ENCODE peak calls at places on chromosome 2, in four cellular contexts. A, K, U and H are unnamed samples.

GRCh38 chr2:202689459-202689858 is 54.7 kb downstream of the FAM117B start:
- DNase-seq in U (no peak), A (no peak), K (no peak), H (no peak)

GRCh38 chr2:233968556-233968955 is 51.4 kb downstream of the TRPM8 start:
- DNase-seq in K (no peak), A (no peak), U (no peak), H (no peak)

GRCh38 chr2:188114014-188114413 is 177.7 kb upstream of the GULP1 start:
- DNase-seq in K (no peak), A (no peak), U (no peak), H (no peak)

GRCh38 chr2:104853926-104854506 is at the start of gene POU3F3:
- DNase-seq in A (peak; percentile 21), K (peak; percentile 79), U (peak; percentile 35), H (peak; percentile 95)

GRCh38 chr2:23593396-23594078 is 208.6 kb downstream of the KLHL29 start:
- DNase-seq in U (no peak), K (no peak), A (no peak), H (no peak)

GRCh38 chr2:26298638-26299393 is 47.1 kb upstream of the SELENOI start:
- DNase-seq in K (peak; percentile 31), A (peak; percentile 39), U (no peak), H (peak; percentile 46)

GRCh38 chr2:28080911-28081310 is 190.4 kb downstream of the BABAM2 start:
- DNase-seq in U (no peak), A (no peak), K (no peak), H (peak; percentile 16)

GRCh38 chr2:64093341-64093740 is 50.9 kb downstream of the PELI1 start:
- DNase-seq in K (no peak), U (no peak), A (no peak), H (no peak)

GRCh38 chr2:110166246-110166645 is 38.6 kb downstream of the NPHP1 start:
- DNase-seq in K (no peak), U (no peak), A (no peak), H (no peak)

DNA sequence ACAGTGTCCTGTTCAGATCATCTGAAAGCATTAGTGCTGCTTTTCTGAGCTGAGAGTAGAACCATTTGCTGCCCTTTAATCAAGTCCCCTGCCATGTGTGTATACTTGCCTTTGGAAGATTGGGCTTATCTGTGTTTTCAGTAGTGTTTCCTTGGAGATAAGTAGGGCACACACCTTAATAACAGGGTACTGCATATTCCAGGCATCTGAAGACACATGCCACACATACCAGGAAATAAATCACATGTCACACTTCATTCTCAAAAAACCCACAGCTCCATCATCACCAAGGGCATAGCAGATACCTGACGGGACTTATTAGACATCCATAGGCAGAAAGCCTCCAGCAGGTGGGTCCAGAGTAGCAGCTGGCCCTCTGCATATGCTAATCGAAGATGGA is 157.4 kb downstream of the SOX11 start:
- DNase-seq in K (no peak), U (no peak), A (no peak), H (no peak)
- TF ChIP-seq CTCF in K (no peak), U (no peak), A (no peak), H (no peak)

DNA sequence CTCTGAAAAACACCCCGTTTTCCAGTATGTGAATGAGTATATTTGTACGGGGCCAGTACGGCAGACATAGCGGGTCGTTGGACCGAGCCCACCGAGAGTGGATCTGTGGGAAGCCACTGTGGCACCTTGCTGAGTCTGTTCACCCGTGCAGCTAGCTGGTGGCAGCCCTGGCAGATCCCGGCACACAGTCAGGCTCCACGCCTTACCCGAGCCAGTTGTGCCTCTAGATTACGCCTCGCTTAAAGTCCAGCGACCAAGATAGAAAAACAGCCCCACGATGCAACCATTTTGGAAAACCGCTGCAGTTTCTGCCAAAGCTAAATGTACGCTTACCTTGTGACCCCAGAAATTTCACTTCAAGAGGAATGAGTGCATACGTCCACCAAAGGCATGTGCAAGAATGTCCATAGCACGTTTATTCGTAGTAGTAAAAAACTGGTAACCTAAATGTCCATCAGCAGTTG is 458 bp upstream of the WDR33 start:
- DNase-seq in A (no peak), K (peak; percentile 17), U (peak; percentile 29), H (no peak)
- TF ChIP-seq CTCF in A (no peak), K (no peak), U (no peak), H (no peak)

GRCh38 chr2:177106212-177106611 is 106.4 kb upstream of the HNRNPA3 start:
- DNase-seq in K (no peak), U (peak; percentile 13), A (no peak), H (no peak)
- TF ChIP-seq CTCF in K (peak; percentile 27), U (no peak), A (no peak), H (no peak)

GRCh38 chr2:119384971-119385370 is 18.2 kb downstream of the DBI start:
- DNase-seq in K (no peak), A (no peak), U (no peak), H (no peak)

GRCh38 chr2:119385465-119385864 is 18.7 kb downstream of the DBI start:
- DNase-seq in A (no peak), K (no peak), U (no peak), H (no peak)

GRCh38 chr2:119383410-119384140 is 16.8 kb downstream of the DBI start:
- DNase-seq in K (no peak), A (peak; percentile 41), U (no peak), H (no peak)

GRCh38 chr2:119389615-119390306 is 23.0 kb downstream of the DBI start:
- DNase-seq in U (no peak), A (peak; percentile 70), K (no peak), H (peak; percentile 56)

DNA sequence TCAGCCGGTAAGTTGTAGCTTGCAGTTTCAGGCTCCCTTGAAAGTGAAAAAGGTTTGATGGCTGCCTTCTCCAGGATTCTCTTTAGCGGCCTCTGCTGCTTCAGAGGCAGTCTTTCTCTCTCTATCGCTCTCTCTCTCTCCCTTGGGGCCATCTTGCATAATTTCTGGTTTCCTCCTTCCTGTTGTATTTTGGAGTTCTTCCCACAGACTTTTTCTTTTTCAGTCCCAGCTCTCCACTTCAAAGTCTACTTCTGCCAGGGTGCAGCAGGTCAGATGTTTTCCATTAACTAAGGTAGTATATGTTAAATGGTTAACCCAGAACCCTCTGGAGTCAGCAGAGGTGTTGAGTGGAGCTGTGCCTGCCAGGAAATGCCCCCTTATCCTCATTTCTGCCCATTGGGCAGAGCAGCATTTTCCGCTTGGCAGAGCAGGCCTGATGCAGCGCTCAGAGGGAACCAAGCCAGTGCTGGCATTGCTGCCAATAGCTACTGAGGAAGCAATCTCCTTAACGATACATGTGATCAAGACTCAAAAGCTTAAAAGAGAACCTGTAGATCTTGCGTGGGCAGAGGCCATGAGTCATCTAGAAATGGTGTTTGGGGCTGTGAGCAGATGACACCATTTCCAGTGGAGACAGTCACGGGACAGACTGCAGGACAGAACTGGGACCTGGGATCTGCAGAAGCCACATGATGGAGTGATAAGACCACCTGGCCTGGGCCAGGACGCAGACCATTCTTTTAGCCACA is 20.8 kb downstream of the DBI start:
- DNase-seq in A (peak; percentile 71), U (no peak), K (peak; percentile 66), H (peak; percentile 42)
- TF ChIP-seq CTCF in A (peak; percentile 11), U (no peak), K (peak; percentile 33), H (no peak)

GRCh38 chr2:179124282-179124681 is 74.3 kb upstream of the CCDC141 start:
- DNase-seq in U (no peak), K (no peak), A (no peak), H (no peak)
- TF ChIP-seq CTCF in U (no peak), K (no peak), A (no peak), H (no peak)

DNA sequence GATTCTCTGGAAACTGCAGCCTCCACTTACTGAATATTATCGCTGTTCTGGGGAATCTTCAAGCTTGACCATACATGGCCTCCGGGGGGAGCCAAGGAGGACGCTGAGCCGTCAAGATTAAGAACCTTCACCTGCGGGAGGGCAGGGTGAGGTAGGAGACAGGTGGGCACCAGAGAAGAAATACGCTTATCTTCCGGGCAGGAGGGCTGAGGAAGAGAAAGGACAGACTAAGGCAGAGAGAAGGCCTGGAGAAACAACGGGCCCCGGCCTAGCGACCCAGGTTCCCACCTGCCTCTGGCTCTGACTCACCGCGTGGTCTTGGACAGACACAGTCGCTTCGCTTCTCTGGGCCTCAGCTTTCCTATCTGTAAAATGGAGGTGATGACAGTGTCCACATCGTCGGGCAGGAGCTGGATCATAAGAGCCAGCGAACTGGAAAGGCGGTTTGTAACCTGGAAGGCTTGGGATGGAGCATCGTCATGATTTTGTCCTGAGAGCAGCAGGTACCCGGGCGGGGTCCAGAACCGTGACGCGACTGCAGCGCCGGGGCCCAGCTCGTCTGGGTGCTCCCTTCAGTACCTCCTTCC is 659 bp downstream of the ZNF142 start:
- DNase-seq in U (peak; percentile 72), A (no peak), K (peak; percentile 73), H (peak; percentile 57)
- TF ChIP-seq CTCF in U (peak; percentile 59), A (peak; percentile 26), K (peak; percentile 70), H (peak; percentile 13)

DNA sequence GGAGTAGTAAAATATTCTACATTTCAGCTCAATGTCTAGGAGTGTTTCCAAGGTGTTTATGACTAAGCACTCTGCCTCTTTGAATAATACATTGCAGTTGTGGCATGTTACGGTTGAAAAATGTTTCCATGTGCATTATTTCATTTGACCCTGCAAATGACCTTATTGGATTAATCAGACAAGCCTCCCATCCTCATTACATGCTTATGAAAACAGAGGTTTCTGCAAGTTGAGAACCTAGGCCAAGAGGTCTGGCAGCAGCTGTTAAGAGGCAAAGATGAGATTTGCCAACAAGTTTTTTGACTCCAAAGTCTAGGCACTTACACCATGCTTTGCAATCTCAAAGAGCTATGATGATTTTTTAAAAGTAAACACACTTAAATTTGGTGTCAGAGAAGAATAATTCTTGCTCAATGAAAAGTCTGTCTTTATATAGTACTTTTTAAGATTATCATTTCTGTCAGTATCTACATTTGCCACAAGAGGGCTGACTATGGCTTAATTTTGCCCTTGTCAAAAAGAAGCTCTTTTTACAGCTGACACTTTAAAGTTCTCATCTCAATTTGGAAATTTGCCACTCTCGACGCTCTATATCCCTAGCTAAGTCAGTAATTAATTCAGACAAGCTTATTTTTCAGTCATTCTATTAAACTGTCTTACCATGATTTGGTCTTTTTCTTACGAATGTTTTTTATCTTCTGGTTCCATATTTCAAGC is 260.6 kb downstream of the PAX3 start:
- DNase-seq in U (no peak), A (no peak), K (no peak), H (no peak)
- TF ChIP-seq CTCF in U (peak; percentile 35), A (peak; percentile 32), K (peak; percentile 19), H (peak; percentile 6)

GRCh38 chr2:47004905-47005495 is 89.4 kb upstream of the MCFD2 start:
- DNase-seq in A (no peak), K (no peak), U (no peak), H (no peak)

GRCh38 chr2:47007221-47007825 is 91.7 kb upstream of the MCFD2 start:
- DNase-seq in K (no peak), U (no peak), A (no peak), H (no peak)

GRCh38 chr2:47007826-47008225 is 92.2 kb upstream of the MCFD2 start:
- DNase-seq in U (no peak), A (no peak), K (no peak), H (no peak)

GRCh38 chr2:47005687-47006086 is 90.1 kb upstream of the MCFD2 start:
- DNase-seq in K (no peak), U (no peak), A (no peak), H (no peak)

GRCh38 chr2:47006374-47007220 is 91.0 kb upstream of the MCFD2 start:
- DNase-seq in A (no peak), U (no peak), K (no peak), H (no peak)
- TF ChIP-seq CTCF in A (no peak), U (peak; percentile 12), K (peak; percentile 8), H (peak; percentile 11)